ENCODE peak calls at places on chromosome 22, in nine cellular contexts. One of them, this sample, is unnamed.

GRCh38 chr22:31044262-31044861 is 36.8 kb upstream of the SMTN start:
- ATAC-seq in T-helper 17 cell: no peak
- ATAC-seq in heart right ventricle: peak
- ATAC-seq in RWPE2: no peak
- ATAC-seq in Panc1: no peak
- ATAC-seq in activated T-cell treated with anti-CD3 and anti-CD28 coated beads, Interleukin-2, amount 50 U/mL, for 4 hours: no peak
- ATAC-seq in naive thymus-derived CD8-positive, alpha-beta T cell: no peak
- ATAC-seq in CD4-positive, alpha-beta T cell: no peak
- ATAC-seq in heart left ventricle: peak
- ATAC-seq in this sample: no peak

GRCh38 chr22:36916034-36916433 is 2.6 kb downstream of the CSF2RB start:
- ATAC-seq in heart right ventricle: no peak
- ATAC-seq in T-helper 17 cell: no peak
- ATAC-seq in Panc1: no peak
- ATAC-seq in heart left ventricle: no peak
- ATAC-seq in CD4-positive, alpha-beta T cell: no peak
- ATAC-seq in activated T-cell treated with anti-CD3 and anti-CD28 coated beads, Interleukin-2, amount 50 U/mL, for 4 hours: no peak
- ATAC-seq in RWPE2: no peak
- ATAC-seq in naive thymus-derived CD8-positive, alpha-beta T cell: no peak
- ATAC-seq in this sample: no peak

GRCh38 chr22:48842583-48842945 is 985.1 kb downstream of the BRD1 start:
- ATAC-seq in CD4-positive, alpha-beta T cell: no peak
- ATAC-seq in Panc1: no peak
- ATAC-seq in naive thymus-derived CD8-positive, alpha-beta T cell: no peak
- ATAC-seq in activated T-cell treated with anti-CD3 and anti-CD28 coated beads, Interleukin-2, amount 50 U/mL, for 4 hours: no peak
- ATAC-seq in RWPE2: no peak
- ATAC-seq in heart left ventricle: no peak
- ATAC-seq in heart right ventricle: no peak
- ATAC-seq in T-helper 17 cell: no peak
- ATAC-seq in this sample: no peak

GRCh38 chr22:39634530-39635399 is 64.2 kb downstream of the CACNA1I start:
- ATAC-seq in activated T-cell treated with anti-CD3 and anti-CD28 coated beads, Interleukin-2, amount 50 U/mL, for 4 hours: no peak
- ATAC-seq in RWPE2: peak
- ATAC-seq in CD4-positive, alpha-beta T cell: no peak
- ATAC-seq in heart left ventricle: no peak
- ATAC-seq in heart right ventricle: no peak
- ATAC-seq in naive thymus-derived CD8-positive, alpha-beta T cell: no peak
- ATAC-seq in Panc1: peak
- ATAC-seq in T-helper 17 cell: no peak
- ATAC-seq in this sample: peak

GRCh38 chr22:28893810-28894209 is 10.4 kb downstream of the ZNRF3 start:
- ATAC-seq in activated T-cell treated with anti-CD3 and anti-CD28 coated beads, Interleukin-2, amount 50 U/mL, for 4 hours: no peak
- ATAC-seq in RWPE2: no peak
- ATAC-seq in Panc1: no peak
- ATAC-seq in T-helper 17 cell: no peak
- ATAC-seq in heart left ventricle: no peak
- ATAC-seq in CD4-positive, alpha-beta T cell: no peak
- ATAC-seq in heart right ventricle: no peak
- ATAC-seq in naive thymus-derived CD8-positive, alpha-beta T cell: no peak
- ATAC-seq in this sample: no peak

GRCh38 chr22:43185860-43186261 is 1.1 kb downstream of the TTLL12 start:
- ATAC-seq in heart right ventricle: peak
- ATAC-seq in heart left ventricle: peak
- ATAC-seq in Panc1: peak
- ATAC-seq in activated T-cell treated with anti-CD3 and anti-CD28 coated beads, Interleukin-2, amount 50 U/mL, for 4 hours: no peak
- ATAC-seq in CD4-positive, alpha-beta T cell: no peak
- ATAC-seq in naive thymus-derived CD8-positive, alpha-beta T cell: no peak
- ATAC-seq in T-helper 17 cell: no peak
- ATAC-seq in RWPE2: peak
- ATAC-seq in this sample: peak

GRCh38 chr22:43465291-43466015 is 53.6 kb downstream of the MPPED1 start:
- ATAC-seq in heart left ventricle: no peak
- ATAC-seq in heart right ventricle: no peak
- ATAC-seq in RWPE2: no peak
- ATAC-seq in Panc1: no peak
- ATAC-seq in T-helper 17 cell: no peak
- ATAC-seq in CD4-positive, alpha-beta T cell: no peak
- ATAC-seq in activated T-cell treated with anti-CD3 and anti-CD28 coated beads, Interleukin-2, amount 50 U/mL, for 4 hours: no peak
- ATAC-seq in naive thymus-derived CD8-positive, alpha-beta T cell: no peak
- ATAC-seq in this sample: no peak

GRCh38 chr22:24772493-24773220 is 1.9 kb downstream of the PIWIL3 start:
- ATAC-seq in activated T-cell treated with anti-CD3 and anti-CD28 coated beads, Interleukin-2, amount 50 U/mL, for 4 hours: no peak
- ATAC-seq in T-helper 17 cell: no peak
- ATAC-seq in heart right ventricle: no peak
- ATAC-seq in naive thymus-derived CD8-positive, alpha-beta T cell: no peak
- ATAC-seq in RWPE2: peak
- ATAC-seq in heart left ventricle: no peak
- ATAC-seq in CD4-positive, alpha-beta T cell: no peak
- ATAC-seq in Panc1: peak
- ATAC-seq in this sample: peak

GRCh38 chr22:29621761-29622526 is 18.5 kb downstream of the NF2 start:
- ATAC-seq in naive thymus-derived CD8-positive, alpha-beta T cell: no peak
- ATAC-seq in RWPE2: peak
- ATAC-seq in Panc1: peak
- ATAC-seq in CD4-positive, alpha-beta T cell: no peak
- ATAC-seq in heart right ventricle: no peak
- ATAC-seq in activated T-cell treated with anti-CD3 and anti-CD28 coated beads, Interleukin-2, amount 50 U/mL, for 4 hours: no peak
- ATAC-seq in T-helper 17 cell: no peak
- ATAC-seq in heart left ventricle: peak
- ATAC-seq in this sample: peak

GRCh38 chr22:22112533-22113294 is 130.1 kb upstream of the TOP3B start:
- ATAC-seq in T-helper 17 cell: no peak
- ATAC-seq in Panc1: no peak
- ATAC-seq in heart right ventricle: no peak
- ATAC-seq in CD4-positive, alpha-beta T cell: no peak
- ATAC-seq in RWPE2: no peak
- ATAC-seq in naive thymus-derived CD8-positive, alpha-beta T cell: no peak
- ATAC-seq in activated T-cell treated with anti-CD3 and anti-CD28 coated beads, Interleukin-2, amount 50 U/mL, for 4 hours: no peak
- ATAC-seq in heart left ventricle: no peak
- ATAC-seq in this sample: no peak

GRCh38 chr22:42682113-42682851 is 33.1 kb upstream of the CYB5R3 start:
- ATAC-seq in CD4-positive, alpha-beta T cell: no peak
- ATAC-seq in activated T-cell treated with anti-CD3 and anti-CD28 coated beads, Interleukin-2, amount 50 U/mL, for 4 hours: no peak
- ATAC-seq in RWPE2: no peak
- ATAC-seq in naive thymus-derived CD8-positive, alpha-beta T cell: no peak
- ATAC-seq in heart right ventricle: peak
- ATAC-seq in T-helper 17 cell: no peak
- ATAC-seq in Panc1: no peak
- ATAC-seq in heart left ventricle: no peak
- ATAC-seq in this sample: no peak

GRCh38 chr22:46909237-46910030 is 147.0 kb downstream of the TBC1D22A start:
- ATAC-seq in CD4-positive, alpha-beta T cell: no peak
- ATAC-seq in heart right ventricle: no peak
- ATAC-seq in heart left ventricle: no peak
- ATAC-seq in Panc1: no peak
- ATAC-seq in RWPE2: no peak
- ATAC-seq in naive thymus-derived CD8-positive, alpha-beta T cell: no peak
- ATAC-seq in T-helper 17 cell: no peak
- ATAC-seq in activated T-cell treated with anti-CD3 and anti-CD28 coated beads, Interleukin-2, amount 50 U/mL, for 4 hours: no peak
- ATAC-seq in this sample: no peak

GRCh38 chr22:43244803-43245527 is 58.0 kb upstream of the TTLL12 start:
- ATAC-seq in Panc1: no peak
- ATAC-seq in CD4-positive, alpha-beta T cell: no peak
- ATAC-seq in T-helper 17 cell: no peak
- ATAC-seq in heart right ventricle: no peak
- ATAC-seq in activated T-cell treated with anti-CD3 and anti-CD28 coated beads, Interleukin-2, amount 50 U/mL, for 4 hours: no peak
- ATAC-seq in RWPE2: no peak
- ATAC-seq in heart left ventricle: no peak
- ATAC-seq in naive thymus-derived CD8-positive, alpha-beta T cell: no peak
- ATAC-seq in this sample: no peak

GRCh38 chr22:28230682-28231081 is 311.6 kb upstream of the PITPNB start:
- ATAC-seq in heart right ventricle: no peak
- ATAC-seq in activated T-cell treated with anti-CD3 and anti-CD28 coated beads, Interleukin-2, amount 50 U/mL, for 4 hours: no peak
- ATAC-seq in RWPE2: no peak
- ATAC-seq in CD4-positive, alpha-beta T cell: no peak
- ATAC-seq in Panc1: no peak
- ATAC-seq in heart left ventricle: peak
- ATAC-seq in T-helper 17 cell: no peak
- ATAC-seq in naive thymus-derived CD8-positive, alpha-beta T cell: no peak
- ATAC-seq in this sample: no peak

GRCh38 chr22:49209452-49210195 is 618.0 kb downstream of the BRD1 start:
- ATAC-seq in naive thymus-derived CD8-positive, alpha-beta T cell: no peak
- ATAC-seq in CD4-positive, alpha-beta T cell: no peak
- ATAC-seq in activated T-cell treated with anti-CD3 and anti-CD28 coated beads, Interleukin-2, amount 50 U/mL, for 4 hours: no peak
- ATAC-seq in RWPE2: no peak
- ATAC-seq in heart right ventricle: no peak
- ATAC-seq in T-helper 17 cell: no peak
- ATAC-seq in heart left ventricle: no peak
- ATAC-seq in Panc1: no peak
- ATAC-seq in this sample: no peak

GRCh38 chr22:19942071-19942885 is 660 bp upstream of the TXNRD2 start:
- ATAC-seq in Panc1: peak
- ATAC-seq in heart right ventricle: peak
- ATAC-seq in naive thymus-derived CD8-positive, alpha-beta T cell: peak
- ATAC-seq in RWPE2: peak
- ATAC-seq in activated T-cell treated with anti-CD3 and anti-CD28 coated beads, Interleukin-2, amount 50 U/mL, for 4 hours: peak
- ATAC-seq in heart left ventricle: peak
- ATAC-seq in CD4-positive, alpha-beta T cell: peak
- ATAC-seq in T-helper 17 cell: peak
- ATAC-seq in this sample: peak

GRCh38 chr22:39467390-39467901 is 10.6 kb downstream of the MGAT3 start:
- ATAC-seq in naive thymus-derived CD8-positive, alpha-beta T cell: no peak
- ATAC-seq in activated T-cell treated with anti-CD3 and anti-CD28 coated beads, Interleukin-2, amount 50 U/mL, for 4 hours: no peak
- ATAC-seq in heart left ventricle: no peak
- ATAC-seq in RWPE2: no peak
- ATAC-seq in heart right ventricle: no peak
- ATAC-seq in T-helper 17 cell: no peak
- ATAC-seq in Panc1: no peak
- ATAC-seq in CD4-positive, alpha-beta T cell: no peak
- ATAC-seq in this sample: no peak

GRCh38 chr22:30183271-30183670 is 63.3 kb downstream of the LIF start:
- ATAC-seq in Panc1: no peak
- ATAC-seq in naive thymus-derived CD8-positive, alpha-beta T cell: no peak
- ATAC-seq in CD4-positive, alpha-beta T cell: no peak
- ATAC-seq in heart left ventricle: no peak
- ATAC-seq in heart right ventricle: no peak
- ATAC-seq in RWPE2: no peak
- ATAC-seq in activated T-cell treated with anti-CD3 and anti-CD28 coated beads, Interleukin-2, amount 50 U/mL, for 4 hours: no peak
- ATAC-seq in T-helper 17 cell: no peak
- ATAC-seq in this sample: no peak

GRCh38 chr22:47034076-47034808 is 271.8 kb downstream of the TBC1D22A start:
- ATAC-seq in heart right ventricle: no peak
- ATAC-seq in activated T-cell treated with anti-CD3 and anti-CD28 coated beads, Interleukin-2, amount 50 U/mL, for 4 hours: no peak
- ATAC-seq in RWPE2: no peak
- ATAC-seq in heart left ventricle: no peak
- ATAC-seq in naive thymus-derived CD8-positive, alpha-beta T cell: no peak
- ATAC-seq in T-helper 17 cell: no peak
- ATAC-seq in CD4-positive, alpha-beta T cell: no peak
- ATAC-seq in Panc1: no peak
- ATAC-seq in this sample: no peak

GRCh38 chr22:31308181-31308580 is 15.9 kb upstream of the PIK3IP1 start:
- ATAC-seq in CD4-positive, alpha-beta T cell: peak
- ATAC-seq in heart right ventricle: no peak
- ATAC-seq in RWPE2: no peak
- ATAC-seq in T-helper 17 cell: peak
- ATAC-seq in Panc1: no peak
- ATAC-seq in naive thymus-derived CD8-positive, alpha-beta T cell: peak
- ATAC-seq in activated T-cell treated with anti-CD3 and anti-CD28 coated beads, Interleukin-2, amount 50 U/mL, for 4 hours: no peak
- ATAC-seq in heart left ventricle: no peak
- ATAC-seq in this sample: no peak

GRCh38 chr22:38051261-38051660 is 5.9 kb upstream of the PICK1 start:
- ATAC-seq in RWPE2: no peak
- ATAC-seq in naive thymus-derived CD8-positive, alpha-beta T cell: no peak
- ATAC-seq in T-helper 17 cell: no peak
- ATAC-seq in heart right ventricle: no peak
- ATAC-seq in Panc1: no peak
- ATAC-seq in activated T-cell treated with anti-CD3 and anti-CD28 coated beads, Interleukin-2, amount 50 U/mL, for 4 hours: no peak
- ATAC-seq in heart left ventricle: no peak
- ATAC-seq in CD4-positive, alpha-beta T cell: no peak
- ATAC-seq in this sample: no peak

GRCh38 chr22:31143038-31143437 is 2.7 kb upstream of the PLA2G3 start:
- ATAC-seq in Panc1: no peak
- ATAC-seq in heart right ventricle: peak
- ATAC-seq in CD4-positive, alpha-beta T cell: no peak
- ATAC-seq in naive thymus-derived CD8-positive, alpha-beta T cell: no peak
- ATAC-seq in activated T-cell treated with anti-CD3 and anti-CD28 coated beads, Interleukin-2, amount 50 U/mL, for 4 hours: no peak
- ATAC-seq in T-helper 17 cell: no peak
- ATAC-seq in heart left ventricle: no peak
- ATAC-seq in RWPE2: no peak
- ATAC-seq in this sample: no peak

GRCh38 chr22:30596886-30597285 is 5.2 kb upstream of the PES1 start:
- ATAC-seq in heart right ventricle: no peak
- ATAC-seq in naive thymus-derived CD8-positive, alpha-beta T cell: no peak
- ATAC-seq in RWPE2: no peak
- ATAC-seq in T-helper 17 cell: no peak
- ATAC-seq in heart left ventricle: no peak
- ATAC-seq in activated T-cell treated with anti-CD3 and anti-CD28 coated beads, Interleukin-2, amount 50 U/mL, for 4 hours: no peak
- ATAC-seq in CD4-positive, alpha-beta T cell: no peak
- ATAC-seq in Panc1: no peak
- ATAC-seq in this sample: no peak

GRCh38 chr22:28801845-28802594 is 1.7 kb upstream of the XBP1 start:
- ATAC-seq in naive thymus-derived CD8-positive, alpha-beta T cell: no peak
- ATAC-seq in heart right ventricle: no peak
- ATAC-seq in heart left ventricle: no peak
- ATAC-seq in CD4-positive, alpha-beta T cell: no peak
- ATAC-seq in Panc1: no peak
- ATAC-seq in activated T-cell treated with anti-CD3 and anti-CD28 coated beads, Interleukin-2, amount 50 U/mL, for 4 hours: no peak
- ATAC-seq in RWPE2: no peak
- ATAC-seq in T-helper 17 cell: no peak
- ATAC-seq in this sample: no peak

GRCh38 chr22:20095521-20095920 is 15.5 kb downstream of the DGCR8 start:
- ATAC-seq in activated T-cell treated with anti-CD3 and anti-CD28 coated beads, Interleukin-2, amount 50 U/mL, for 4 hours: peak
- ATAC-seq in heart right ventricle: no peak
- ATAC-seq in Panc1: no peak
- ATAC-seq in CD4-positive, alpha-beta T cell: no peak
- ATAC-seq in heart left ventricle: no peak
- ATAC-seq in RWPE2: no peak
- ATAC-seq in T-helper 17 cell: no peak
- ATAC-seq in naive thymus-derived CD8-positive, alpha-beta T cell: no peak
- ATAC-seq in this sample: no peak